ENCODE peak calls at places on chromosomes 3 and 15, in four cellular contexts. One of them, this sample, is unnamed.

GRCh38 chr3:153284282-153284938 is 122.4 kb downstream of the RAP2B start:
- DNase-seq in neuronal stem cell: no peak
- DNase-seq in H9: no peak
- DNase-seq in mesenchymal stem cell: peak; percentile 89
- DNase-seq in this sample: peak; percentile 29

GRCh38 chr3:71510485-71510884 is 73.0 kb downstream of the FOXP1 start:
- DNase-seq in mesenchymal stem cell: peak; percentile 51
- DNase-seq in neuronal stem cell: no peak
- DNase-seq in H9: no peak
- DNase-seq in this sample: no peak

GRCh38 chr3:77362936-77363335 is 323.0 kb downstream of the ROBO2 start:
- DNase-seq in H9: no peak
- DNase-seq in mesenchymal stem cell: no peak
- DNase-seq in neuronal stem cell: no peak
- DNase-seq in this sample: no peak

GRCh38 chr3:5917932-5918331 is 730.4 kb downstream of the EDEM1 start:
- DNase-seq in neuronal stem cell: no peak
- DNase-seq in mesenchymal stem cell: no peak
- DNase-seq in H9: no peak
- DNase-seq in this sample: no peak

GRCh38 chr3:99714146-99714545 is 75.8 kb downstream of the COL8A1 start:
- DNase-seq in neuronal stem cell: no peak
- DNase-seq in mesenchymal stem cell: peak; percentile 81
- DNase-seq in H9: no peak
- DNase-seq in this sample: no peak

GRCh38 chr3:168933614-168934013 is 729.9 kb downstream of the MECOM start:
- DNase-seq in neuronal stem cell: no peak
- DNase-seq in H9: no peak
- DNase-seq in mesenchymal stem cell: no peak
- DNase-seq in this sample: no peak

GRCh38 chr3:183664913-183665381 is 29.5 kb downstream of the KLHL24 start:
- DNase-seq in neuronal stem cell: no peak
- DNase-seq in H9: no peak
- DNase-seq in mesenchymal stem cell: peak; percentile 20
- DNase-seq in this sample: no peak

GRCh38 chr15:90400759-90401314 is 12.8 kb downstream of the IQGAP1 start:
- DNase-seq in H9: peak; percentile 79
- DNase-seq in mesenchymal stem cell: peak; percentile 99
- DNase-seq in neuronal stem cell: peak; percentile 26
- DNase-seq in this sample: peak; percentile 99

GRCh38 chr15:59237119-59237853 is 30.6 kb downstream of the LDHAL6B start:
- DNase-seq in H9: no peak
- DNase-seq in mesenchymal stem cell: no peak
- DNase-seq in neuronal stem cell: no peak
- DNase-seq in this sample: no peak

GRCh38 chr3:21942328-21942727 is 191.3 kb upstream of the ZNF385D start:
- DNase-seq in mesenchymal stem cell: peak; percentile 38
- DNase-seq in H9: no peak
- DNase-seq in neuronal stem cell: no peak
- DNase-seq in this sample: no peak

GRCh38 chr15:48627260-48627969 is 18.1 kb downstream of the FBN1 start:
- DNase-seq in mesenchymal stem cell: peak; percentile 77
- DNase-seq in H9: no peak
- DNase-seq in neuronal stem cell: no peak
- DNase-seq in this sample: no peak

GRCh38 chr3:40476478-40477470 is at the start of gene ZNF619:
- DNase-seq in mesenchymal stem cell: peak; percentile 82
- DNase-seq in neuronal stem cell: peak; percentile 58
- DNase-seq in H9: peak; percentile 66
- DNase-seq in this sample: peak; percentile 80

GRCh38 chr15:51736646-51737537 is 563 bp downstream of the LYSMD2 start:
- DNase-seq in H9: peak; percentile 60
- DNase-seq in mesenchymal stem cell: peak; percentile 37
- DNase-seq in neuronal stem cell: no peak
- DNase-seq in this sample: peak; percentile 46

GRCh38 chr15:66149871-66150270 is 103.7 kb downstream of the MEGF11 start:
- DNase-seq in mesenchymal stem cell: no peak
- DNase-seq in H9: no peak
- DNase-seq in neuronal stem cell: no peak
- DNase-seq in this sample: no peak

GRCh38 chr3:61589856-61590255 is 28.5 kb downstream of the PTPRG start:
- DNase-seq in H9: no peak
- DNase-seq in neuronal stem cell: no peak
- DNase-seq in mesenchymal stem cell: peak; percentile 15
- DNase-seq in this sample: no peak

GRCh38 chr15:47756872-47757271 is 39.6 kb downstream of the SEMA6D start:
- DNase-seq in H9: no peak
- DNase-seq in mesenchymal stem cell: peak; percentile 80
- DNase-seq in neuronal stem cell: no peak
- DNase-seq in this sample: peak; percentile 66

GRCh38 chr15:79431636-79432344 is at the start of gene MINAR1:
- DNase-seq in neuronal stem cell: peak; percentile 61
- DNase-seq in mesenchymal stem cell: peak; percentile 66
- DNase-seq in H9: peak; percentile 47
- DNase-seq in this sample: peak; percentile 70

GRCh38 chr3:147392083-147392916 is 14.0 kb downstream of the ZIC4 start:
- DNase-seq in H9: peak; percentile 93
- DNase-seq in mesenchymal stem cell: no peak
- DNase-seq in neuronal stem cell: peak; percentile 83
- DNase-seq in this sample: peak; percentile 93

GRCh38 chr3:138068579-138069174 is 46.7 kb downstream of the DZIP1L start:
- DNase-seq in neuronal stem cell: peak; percentile 73
- DNase-seq in mesenchymal stem cell: peak; percentile 73
- DNase-seq in H9: peak; percentile 88
- DNase-seq in this sample: peak; percentile 87

GRCh38 chr3:26920579-26920978 is 298.0 kb downstream of the LRRC3B start:
- DNase-seq in neuronal stem cell: peak; percentile 17
- DNase-seq in mesenchymal stem cell: peak; percentile 17
- DNase-seq in H9: peak; percentile 33
- DNase-seq in this sample: peak; percentile 29

GRCh38 chr3:178275311-178275710 is 260.9 kb upstream of the KCNMB2 start:
- DNase-seq in neuronal stem cell: no peak
- DNase-seq in mesenchymal stem cell: no peak
- DNase-seq in H9: no peak
- DNase-seq in this sample: no peak

GRCh38 chr3:57986261-57986660 is 22.0 kb upstream of the FLNB start:
- DNase-seq in mesenchymal stem cell: no peak
- DNase-seq in H9: no peak
- DNase-seq in neuronal stem cell: no peak
- DNase-seq in this sample: no peak

GRCh38 chr3:87468235-87468634 is 191.9 kb upstream of the POU1F1 start:
- DNase-seq in H9: no peak
- DNase-seq in neuronal stem cell: no peak
- DNase-seq in mesenchymal stem cell: no peak
- DNase-seq in this sample: no peak

GRCh38 chr15:74433592-74434259 is at the start of gene SEMA7A:
- DNase-seq in mesenchymal stem cell: peak; percentile 65
- DNase-seq in neuronal stem cell: peak; percentile 80
- DNase-seq in H9: peak; percentile 94
- DNase-seq in this sample: peak; percentile 88
- H3K18ac ChIP-seq in mesenchymal stem cell: peak within 1 kb of the TSS; percentile 54
- H3K18ac ChIP-seq in neuronal stem cell: peak within 1 kb of the TSS; percentile 97
- H3K18ac ChIP-seq in H9: no peak within 1 kb of the TSS
- H3K18ac ChIP-seq in this sample: peak within 1 kb of the TSS; percentile 80

GRCh38 chr15:61861962-61862361 is 198.3 kb downstream of the VPS13C start:
- DNase-seq in H9: no peak
- DNase-seq in neuronal stem cell: no peak
- DNase-seq in mesenchymal stem cell: no peak
- DNase-seq in this sample: no peak
- H3K18ac ChIP-seq in H9: no peak overlapping the region
- H3K18ac ChIP-seq in neuronal stem cell: no peak overlapping the region
- H3K18ac ChIP-seq in mesenchymal stem cell: no peak overlapping the region
- H3K18ac ChIP-seq in this sample: no peak overlapping the region

DNA sequence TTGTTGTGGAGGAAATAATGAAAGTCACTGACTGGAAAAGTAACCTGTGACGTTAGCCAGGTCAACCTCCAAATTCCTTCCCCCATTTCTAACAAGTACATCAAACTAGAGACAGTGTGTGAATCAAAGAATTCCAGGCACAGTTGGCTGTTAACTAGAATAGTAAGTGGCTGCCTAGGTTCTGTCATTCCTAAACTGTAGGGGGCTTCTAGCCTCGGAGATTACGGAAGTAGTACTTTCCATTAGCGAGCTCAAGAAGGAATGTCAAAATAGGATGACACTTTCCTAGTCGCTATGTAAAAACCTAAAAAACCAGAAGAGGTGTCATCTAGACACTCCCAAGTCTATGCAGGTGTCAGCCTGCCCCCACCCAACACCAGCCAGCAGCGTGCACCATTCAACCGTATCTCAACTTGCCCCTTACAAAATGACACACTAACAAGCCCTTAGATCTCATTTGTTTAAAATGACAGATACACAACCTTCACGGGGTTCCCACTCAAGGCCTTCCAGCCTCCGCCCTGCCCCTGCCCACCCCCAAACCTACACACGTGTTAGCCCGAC is 910 bp downstream of the INO80 start:
- DNase-seq in H9: peak; percentile 28
- DNase-seq in mesenchymal stem cell: peak; percentile 69
- DNase-seq in neuronal stem cell: peak; percentile 38
- DNase-seq in this sample: peak; percentile 97
- H3K18ac ChIP-seq in H9: no peak overlapping the region
- H3K18ac ChIP-seq in mesenchymal stem cell: peak overlapping the region; percentile 86
- H3K18ac ChIP-seq in neuronal stem cell: no peak overlapping the region
- H3K18ac ChIP-seq in this sample: peak overlapping the region; percentile 96

GRCh38 chr3:32532434-32532833 is 29.8 kb upstream of the CMTM6 start:
- DNase-seq in H9: no peak
- DNase-seq in neuronal stem cell: no peak
- DNase-seq in mesenchymal stem cell: no peak
- DNase-seq in this sample: no peak

GRCh38 chr3:32525720-32526119 is 23.1 kb upstream of the CMTM6 start:
- DNase-seq in neuronal stem cell: no peak
- DNase-seq in H9: no peak
- DNase-seq in mesenchymal stem cell: no peak
- DNase-seq in this sample: no peak

GRCh38 chr3:32531010-32531647 is 28.5 kb upstream of the CMTM6 start:
- DNase-seq in H9: no peak
- DNase-seq in neuronal stem cell: no peak
- DNase-seq in mesenchymal stem cell: no peak
- DNase-seq in this sample: no peak
- H3K18ac ChIP-seq in H9: no peak overlapping the region
- H3K18ac ChIP-seq in neuronal stem cell: no peak overlapping the region
- H3K18ac ChIP-seq in mesenchymal stem cell: no peak overlapping the region
- H3K18ac ChIP-seq in this sample: no peak overlapping the region

DNA sequence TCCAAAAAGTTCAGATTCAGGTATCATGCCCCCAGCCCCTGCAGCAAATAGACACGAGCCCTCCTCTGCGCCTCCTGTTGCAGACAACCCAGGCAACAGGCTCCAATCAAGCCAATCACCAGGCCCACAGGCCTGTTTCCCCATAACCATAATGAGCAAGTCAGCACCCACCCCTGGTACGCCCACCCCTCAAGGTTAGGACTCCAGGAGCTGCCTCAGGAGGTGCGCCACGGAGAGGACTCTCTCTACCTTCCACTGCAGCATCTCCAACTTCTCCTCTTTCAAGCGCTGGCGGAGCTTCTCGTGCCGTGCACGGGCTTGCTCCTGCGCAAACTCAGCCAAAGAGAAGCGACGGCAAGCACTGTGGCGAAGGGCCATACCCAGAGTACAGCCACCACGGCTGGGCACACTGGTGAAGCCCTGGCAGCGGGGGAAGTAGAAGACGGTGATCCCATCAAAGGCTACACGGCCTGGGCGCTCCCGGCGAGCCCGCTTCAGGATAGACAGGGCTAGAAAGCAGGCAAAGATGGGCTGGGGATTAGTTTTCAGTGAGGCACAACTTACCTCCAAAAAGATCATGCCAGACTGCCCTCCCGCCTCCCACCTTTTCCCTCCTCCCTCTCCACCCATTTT is 8.5 kb downstream of the CSRNP1 start:
- DNase-seq in mesenchymal stem cell: no peak
- DNase-seq in H9: peak; percentile 18
- DNase-seq in neuronal stem cell: no peak
- DNase-seq in this sample: no peak
- H3K18ac ChIP-seq in mesenchymal stem cell: no peak overlapping the region
- H3K18ac ChIP-seq in H9: no peak overlapping the region
- H3K18ac ChIP-seq in neuronal stem cell: no peak overlapping the region
- H3K18ac ChIP-seq in this sample: no peak overlapping the region